ENCODE peak calls at places on chromosomes 4 and X, in four cellular contexts. T, C, N and O are unnamed samples.

GRCh38 chrX:153494541-153495361 is at the start of gene BGN:
- DNase-seq in T (peak; percentile 78), C (peak; percentile 44), N (peak; percentile 95), O (no peak)

GRCh38 chrX:143601809-143602208 is 34.1 kb downstream of the SLITRK4 start:
- DNase-seq in T (no peak), C (no peak), N (no peak), O (no peak)

GRCh38 chr4:122163301-122163700 is 11.2 kb downstream of the BLTP1 start:
- DNase-seq in T (no peak), C (no peak), N (no peak), O (no peak)

GRCh38 chr4:42609051-42609450 is 47.9 kb downstream of the ATP8A1 start:
- DNase-seq in T (no peak), C (no peak), N (no peak), O (no peak)

GRCh38 chr4:36304138-36304681 is 22.8 kb downstream of the DTHD1 start:
- DNase-seq in T (no peak), C (no peak), N (no peak), O (no peak)

GRCh38 chr4:139738846-139739613 is 73.4 kb downstream of the MGST2 start:
- DNase-seq in T (no peak), C (no peak), N (no peak), O (no peak)

GRCh38 chrX:48460031-48460430 is 10.0 kb downstream of the SLC38A5 start:
- DNase-seq in T (no peak), C (no peak), N (no peak), O (no peak)

GRCh38 chr4:40829586-40829985 is 79.8 kb downstream of the NSUN7 start:
- DNase-seq in T (no peak), C (no peak), N (no peak), O (no peak)

GRCh38 chr4:89044147-89044900 is 12.7 kb downstream of the FAM13A start:
- DNase-seq in T (no peak), C (no peak), N (no peak), O (no peak)

GRCh38 chrX:102765217-102765616 is 44.7 kb downstream of the GPRASP3 start:
- DNase-seq in T (peak; percentile 76), C (no peak), N (peak; percentile 58), O (no peak)

GRCh38 chr4:83569967-83570366 is 34.1 kb downstream of the GPAT3 start:
- DNase-seq in T (no peak), C (no peak), N (no peak), O (no peak)

GRCh38 chrX:101229155-101229554 is 9.6 kb downstream of the DRP2 start:
- DNase-seq in T (peak; percentile 88), C (no peak), N (peak; percentile 74), O (no peak)

GRCh38 chrX:22760513-22761057 is 239.2 kb upstream of the DDX53 start:
- DNase-seq in T (no peak), C (no peak), N (no peak), O (no peak)

GRCh38 chr4:155762351-155762750 is 3.5 kb downstream of the GUCY1B1 start:
- DNase-seq in T (peak; percentile 28), C (no peak), N (no peak), O (no peak)

GRCh38 chr4:105641876-105642275 is 66.6 kb downstream of the INTS12 start:
- DNase-seq in T (no peak), C (no peak), N (no peak), O (no peak)

GRCh38 chr4:187192266-187192665 is 468.6 kb upstream of the FAT1 start:
- DNase-seq in T (no peak), C (no peak), N (no peak), O (no peak)

GRCh38 chrX:24391362-24391761 is 30.9 kb downstream of the SUPT20HL1 start:
- DNase-seq in T (no peak), C (no peak), N (no peak), O (no peak)

GRCh38 chr4:8727546-8728510 is 135.3 kb downstream of the CPZ start:
- DNase-seq in T (no peak), C (no peak), N (peak; percentile 13), O (peak; percentile 32)

GRCh38 chr4:159341486-159341885 is 238.6 kb downstream of the RAPGEF2 start:
- DNase-seq in T (no peak), C (no peak), N (no peak), O (no peak)

GRCh38 chrX:110280954-110281353 is 36.9 kb downstream of the AMMECR1 start:
- DNase-seq in T (peak; percentile 65), C (no peak), N (peak; percentile 15), O (no peak)

GRCh38 chrX:109393859-109394258 is 88.0 kb downstream of the GUCY2F start:
- DNase-seq in T (no peak), C (no peak), N (no peak), O (no peak)

GRCh38 chrX:46686003-46686645 is 72.8 kb downstream of the SLC9A7 start:
- DNase-seq in T (peak; percentile 15), C (peak; percentile 32), N (no peak), O (no peak)

GRCh38 chr4:183588691-183589090 is 70.3 kb downstream of the RWDD4 start:
- DNase-seq in T (no peak), C (no peak), N (no peak), O (no peak)

GRCh38 chr4:112173593-112174559 is 28.6 kb downstream of the FAM241A start:
- DNase-seq in T (no peak), C (no peak), N (no peak), O (no peak)

GRCh38 chr4:7518871-7519637 is 84.3 kb upstream of the PSAPL1 start:
- DNase-seq in T (no peak), C (no peak), N (no peak), O (no peak)

GRCh38 chr4:122604146-122604545 is 16.7 kb downstream of the IL21 start:
- DNase-seq in T (no peak), C (no peak), N (no peak), O (no peak)

GRCh38 chrX:150933945-150934350 is 35.5 kb upstream of the CD99L2 start:
- DNase-seq in T (peak; percentile 40), C (no peak), N (no peak), O (no peak)

GRCh38 chr4:15771419-15772058 is 6.6 kb upstream of the CD38 start:
- DNase-seq in T (no peak), C (no peak), N (no peak), O (no peak)

GRCh38 chr4:111506706-111507105 is 638.5 kb upstream of the FAM241A start:
- DNase-seq in T (peak; percentile 86), C (no peak), N (no peak), O (no peak)

GRCh38 chr4:7294176-7294756 is 101.9 kb downstream of the SORCS2 start:
- DNase-seq in T (no peak), C (no peak), N (peak; percentile 53), O (no peak)

GRCh38 chr4:16626945-16627344 is 271.5 kb downstream of the LDB2 start:
- DNase-seq in T (peak; percentile 97), C (no peak), N (peak; percentile 86), O (no peak)

GRCh38 chr4:17613761-17614415 is 553 bp upstream of the MED28 start:
- DNase-seq in T (peak; percentile 82), C (peak; percentile 1), N (peak; percentile 74), O (peak; percentile 53)

GRCh38 chrX:119880552-119881437 is 9.2 kb downstream of the NDUFA1 start:
- DNase-seq in T (peak; percentile 41), C (peak; percentile 17), N (peak; percentile 87), O (no peak)

GRCh38 chr4:154707877-154708276 is 35.9 kb upstream of the LRAT start:
- DNase-seq in T (no peak), C (no peak), N (no peak), O (no peak)

GRCh38 chr4:136893638-136894037 is 638.7 kb downstream of the PCDH18 start:
- DNase-seq in T (no peak), C (no peak), N (no peak), O (no peak)

DNA sequence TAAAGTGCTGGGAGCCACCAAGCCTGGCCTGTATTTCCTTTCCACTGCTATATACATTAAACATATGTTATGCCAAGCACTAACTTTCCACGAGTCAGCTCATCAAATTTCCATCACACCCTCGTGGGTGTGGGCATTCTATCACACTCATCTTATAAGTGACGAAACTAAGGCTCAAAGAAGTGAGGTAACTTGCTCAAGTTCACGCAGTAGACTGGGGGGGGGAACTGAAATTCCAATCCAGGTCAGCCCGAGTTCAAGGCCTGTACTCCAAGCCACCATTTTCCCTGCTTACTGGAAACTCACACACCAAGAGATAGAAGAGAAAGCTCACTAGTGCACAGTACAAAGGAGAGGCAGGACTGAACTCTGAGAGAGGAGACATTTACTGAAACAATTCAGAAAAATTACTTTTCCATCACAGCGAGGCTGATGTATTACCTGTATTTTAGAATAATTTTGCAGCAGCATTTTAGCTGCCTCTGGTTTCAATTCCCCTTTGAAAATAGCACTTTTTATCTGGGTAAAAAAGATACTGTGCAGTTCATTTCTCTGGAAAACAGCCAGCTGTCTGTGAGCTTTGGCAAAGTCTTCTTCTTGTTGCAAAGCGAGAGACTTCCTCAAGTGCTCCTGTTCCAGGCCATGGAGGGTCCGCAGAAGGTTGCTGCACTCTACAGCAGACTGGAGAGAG is 76.9 kb downstream of the EVC2 start:
- DNase-seq in T (no peak), C (no peak), N (no peak), O (no peak)
- H3K4me1 ChIP-seq in T (peaks cover 4% of the 10 kb centered on the region), C (no peaks in the 10 kb centered on the region), N (peaks cover 15% of the 10 kb centered on the region), O (no peaks in the 10 kb centered on the region)

DNA sequence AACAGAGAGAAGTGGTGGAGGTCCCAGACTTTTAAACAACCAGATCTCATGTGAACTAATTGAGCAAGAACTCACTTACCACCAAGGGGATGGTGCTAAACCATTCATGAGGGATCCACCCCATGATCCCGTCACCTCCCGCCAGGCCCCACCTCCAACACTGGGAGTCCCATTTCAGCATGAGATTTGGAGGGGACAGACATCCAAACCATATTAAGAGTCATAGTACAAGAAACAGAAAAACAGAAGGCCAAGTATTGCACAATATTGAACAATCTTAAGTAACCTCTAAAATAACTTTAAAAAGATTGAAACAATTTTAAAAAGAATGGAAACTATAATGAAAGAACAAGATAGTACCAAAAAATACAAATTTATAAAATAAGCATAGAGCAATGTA is 110.0 kb downstream of the CBR4 start:
- DNase-seq in T (no peak), C (no peak), N (no peak), O (no peak)
- H3K36me3 ChIP-seq in T (peaks cover 9% of the 10 kb centered on the region), C (peaks cover 91% of the 10 kb centered on the region), N (peaks cover 90% of the 10 kb centered on the region), O (peaks cover 15% of the 10 kb centered on the region)

GRCh38 chr4:143384381-143384994 is 47.8 kb downstream of the GAB1 start:
- DNase-seq in T (peak; percentile 42), C (no peak), N (no peak), O (no peak)

GRCh38 chr4:143389543-143390195 is 53.0 kb downstream of the GAB1 start:
- DNase-seq in T (peak; percentile 57), C (no peak), N (no peak), O (no peak)

GRCh38 chr4:143390764-143391163 is 54.1 kb downstream of the GAB1 start:
- DNase-seq in T (no peak), C (no peak), N (no peak), O (no peak)

GRCh38 chr4:143382539-143382938 is 45.9 kb downstream of the GAB1 start:
- DNase-seq in T (peak; percentile 59), C (no peak), N (no peak), O (no peak)

GRCh38 chr4:143386812-143387211 is 50.1 kb downstream of the GAB1 start:
- DNase-seq in T (peak; percentile 34), C (no peak), N (no peak), O (no peak)
- H3K4me1 ChIP-seq in T (peaks cover 20% of the 10 kb centered on the region), C (peaks cover 44% of the 10 kb centered on the region), N (peaks cover 29% of the 10 kb centered on the region), O (no peaks in the 10 kb centered on the region)

GRCh38 chr4:152909901-152910300 is 26.2 kb upstream of the FHDC1 start:
- DNase-seq in T (no peak), C (no peak), N (no peak), O (no peak)
- H3K36me3 ChIP-seq in T (no peaks in the 10 kb centered on the region), C (no peaks in the 10 kb centered on the region), N (no peaks in the 10 kb centered on the region), O (no peaks in the 10 kb centered on the region)